ENCODE peak calls at places on chromosomes 2 and 18, in ten cellular contexts. One of them, this sample, is unnamed.

GRCh38 chr2:196957881-196958525 is 31.5 kb upstream of the PGAP1 start:
- DNase-seq in RPMI7951: no peak
- DNase-seq in astrocyte of the spinal cord: no peak
- DNase-seq in T-helper 2 cell: no peak
- DNase-seq in CD8-positive, alpha-beta memory T cell: no peak
- DNase-seq in HTR-8/SVneo: no peak
- DNase-seq in SK-MEL-5: no peak
- DNase-seq in stimulated activated CD8-positive, alpha-beta memory T cell treated with anti-CD3 and anti-CD28 coated beads, Interleukin-7, amount 100 ng/mL, for 24 hours: no peak
- DNase-seq in frontal cortex: no peak
- DNase-seq in left ventricle myocardium superior: no peak
- DNase-seq in this sample: no peak

GRCh38 chr2:1965726-1966125 is 221.4 kb upstream of the PXDN start:
- DNase-seq in stimulated activated CD8-positive, alpha-beta memory T cell treated with anti-CD3 and anti-CD28 coated beads, Interleukin-7, amount 100 ng/mL, for 24 hours: no peak
- DNase-seq in RPMI7951: no peak
- DNase-seq in astrocyte of the spinal cord: no peak
- DNase-seq in HTR-8/SVneo: no peak
- DNase-seq in CD8-positive, alpha-beta memory T cell: no peak
- DNase-seq in frontal cortex: no peak
- DNase-seq in SK-MEL-5: no peak
- DNase-seq in left ventricle myocardium superior: no peak
- DNase-seq in T-helper 2 cell: no peak
- DNase-seq in this sample: no peak

GRCh38 chr2:47288864-47289263 is 114.1 kb upstream of the MSH2 start:
- DNase-seq in T-helper 2 cell: no peak
- DNase-seq in CD8-positive, alpha-beta memory T cell: no peak
- DNase-seq in astrocyte of the spinal cord: peak; percentile 54
- DNase-seq in frontal cortex: no peak
- DNase-seq in HTR-8/SVneo: no peak
- DNase-seq in stimulated activated CD8-positive, alpha-beta memory T cell treated with anti-CD3 and anti-CD28 coated beads, Interleukin-7, amount 100 ng/mL, for 24 hours: no peak
- DNase-seq in RPMI7951: no peak
- DNase-seq in left ventricle myocardium superior: no peak
- DNase-seq in SK-MEL-5: no peak
- DNase-seq in this sample: no peak

GRCh38 chr18:13800505-13801259 is 23.3 kb upstream of the MC5R start:
- DNase-seq in SK-MEL-5: peak; percentile 77
- DNase-seq in astrocyte of the spinal cord: peak; percentile 36
- DNase-seq in frontal cortex: no peak
- DNase-seq in T-helper 2 cell: no peak
- DNase-seq in CD8-positive, alpha-beta memory T cell: no peak
- DNase-seq in left ventricle myocardium superior: peak; percentile 79
- DNase-seq in stimulated activated CD8-positive, alpha-beta memory T cell treated with anti-CD3 and anti-CD28 coated beads, Interleukin-7, amount 100 ng/mL, for 24 hours: peak; percentile 12
- DNase-seq in RPMI7951: peak; percentile 55
- DNase-seq in HTR-8/SVneo: peak; percentile 57
- DNase-seq in this sample: peak; percentile 82

GRCh38 chr2:20185176-20186022 is 39.5 kb downstream of the SDC1 start:
- DNase-seq in RPMI7951: peak; percentile 84
- DNase-seq in CD8-positive, alpha-beta memory T cell: no peak
- DNase-seq in T-helper 2 cell: no peak
- DNase-seq in HTR-8/SVneo: peak; percentile 78
- DNase-seq in frontal cortex: no peak
- DNase-seq in left ventricle myocardium superior: peak; percentile 21
- DNase-seq in stimulated activated CD8-positive, alpha-beta memory T cell treated with anti-CD3 and anti-CD28 coated beads, Interleukin-7, amount 100 ng/mL, for 24 hours: no peak
- DNase-seq in astrocyte of the spinal cord: peak; percentile 88
- DNase-seq in SK-MEL-5: no peak
- DNase-seq in this sample: no peak

GRCh38 chr2:45083175-45083574 is 73.9 kb upstream of the SIX2 start:
- DNase-seq in astrocyte of the spinal cord: no peak
- DNase-seq in T-helper 2 cell: no peak
- DNase-seq in stimulated activated CD8-positive, alpha-beta memory T cell treated with anti-CD3 and anti-CD28 coated beads, Interleukin-7, amount 100 ng/mL, for 24 hours: no peak
- DNase-seq in CD8-positive, alpha-beta memory T cell: no peak
- DNase-seq in frontal cortex: no peak
- DNase-seq in HTR-8/SVneo: no peak
- DNase-seq in RPMI7951: no peak
- DNase-seq in left ventricle myocardium superior: no peak
- DNase-seq in SK-MEL-5: peak; percentile 7
- DNase-seq in this sample: no peak

GRCh38 chr2:166417669-166418068 is 41.9 kb upstream of the SCN9A start:
- DNase-seq in stimulated activated CD8-positive, alpha-beta memory T cell treated with anti-CD3 and anti-CD28 coated beads, Interleukin-7, amount 100 ng/mL, for 24 hours: no peak
- DNase-seq in SK-MEL-5: peak; percentile 68
- DNase-seq in T-helper 2 cell: no peak
- DNase-seq in CD8-positive, alpha-beta memory T cell: no peak
- DNase-seq in left ventricle myocardium superior: no peak
- DNase-seq in RPMI7951: peak; percentile 55
- DNase-seq in HTR-8/SVneo: no peak
- DNase-seq in frontal cortex: no peak
- DNase-seq in astrocyte of the spinal cord: peak; percentile 54
- DNase-seq in this sample: no peak

GRCh38 chr2:16900405-16901025 is 234.9 kb upstream of the CYRIA start:
- DNase-seq in frontal cortex: no peak
- DNase-seq in stimulated activated CD8-positive, alpha-beta memory T cell treated with anti-CD3 and anti-CD28 coated beads, Interleukin-7, amount 100 ng/mL, for 24 hours: no peak
- DNase-seq in RPMI7951: no peak
- DNase-seq in left ventricle myocardium superior: no peak
- DNase-seq in HTR-8/SVneo: no peak
- DNase-seq in CD8-positive, alpha-beta memory T cell: no peak
- DNase-seq in astrocyte of the spinal cord: no peak
- DNase-seq in T-helper 2 cell: no peak
- DNase-seq in SK-MEL-5: peak; percentile 69
- DNase-seq in this sample: no peak

GRCh38 chr2:200575957-200576356 is 9.9 kb upstream of the AOX1 start:
- DNase-seq in CD8-positive, alpha-beta memory T cell: no peak
- DNase-seq in astrocyte of the spinal cord: peak; percentile 22
- DNase-seq in left ventricle myocardium superior: no peak
- DNase-seq in frontal cortex: no peak
- DNase-seq in stimulated activated CD8-positive, alpha-beta memory T cell treated with anti-CD3 and anti-CD28 coated beads, Interleukin-7, amount 100 ng/mL, for 24 hours: no peak
- DNase-seq in T-helper 2 cell: no peak
- DNase-seq in RPMI7951: no peak
- DNase-seq in HTR-8/SVneo: peak; percentile 9
- DNase-seq in SK-MEL-5: peak; percentile 36
- DNase-seq in this sample: no peak

GRCh38 chr2:88818381-88818780 is 126.9 kb downstream of the RPIA start:
- DNase-seq in RPMI7951: peak; percentile 59
- DNase-seq in HTR-8/SVneo: no peak
- DNase-seq in CD8-positive, alpha-beta memory T cell: no peak
- DNase-seq in astrocyte of the spinal cord: no peak
- DNase-seq in SK-MEL-5: no peak
- DNase-seq in left ventricle myocardium superior: no peak
- DNase-seq in T-helper 2 cell: no peak
- DNase-seq in frontal cortex: no peak
- DNase-seq in stimulated activated CD8-positive, alpha-beta memory T cell treated with anti-CD3 and anti-CD28 coated beads, Interleukin-7, amount 100 ng/mL, for 24 hours: no peak
- DNase-seq in this sample: no peak

GRCh38 chr18:54388203-54389142 is 30.8 kb downstream of the C18orf54 start:
- DNase-seq in left ventricle myocardium superior: no peak
- DNase-seq in SK-MEL-5: peak; percentile 25
- DNase-seq in CD8-positive, alpha-beta memory T cell: no peak
- DNase-seq in astrocyte of the spinal cord: peak; percentile 90
- DNase-seq in HTR-8/SVneo: peak; percentile 41
- DNase-seq in T-helper 2 cell: no peak
- DNase-seq in stimulated activated CD8-positive, alpha-beta memory T cell treated with anti-CD3 and anti-CD28 coated beads, Interleukin-7, amount 100 ng/mL, for 24 hours: no peak
- DNase-seq in RPMI7951: peak; percentile 90
- DNase-seq in frontal cortex: no peak
- DNase-seq in this sample: no peak

GRCh38 chr18:21110667-21111350 is 804 bp downstream of the ROCK1 start:
- DNase-seq in SK-MEL-5: peak; percentile 14
- DNase-seq in RPMI7951: peak; percentile 18
- DNase-seq in astrocyte of the spinal cord: peak; percentile 32
- DNase-seq in T-helper 2 cell: peak; percentile 38
- DNase-seq in left ventricle myocardium superior: peak; percentile 68
- DNase-seq in CD8-positive, alpha-beta memory T cell: peak; percentile 56
- DNase-seq in frontal cortex: peak; percentile 19
- DNase-seq in stimulated activated CD8-positive, alpha-beta memory T cell treated with anti-CD3 and anti-CD28 coated beads, Interleukin-7, amount 100 ng/mL, for 24 hours: peak; percentile 33
- DNase-seq in HTR-8/SVneo: no peak
- DNase-seq in this sample: peak; percentile 67

GRCh38 chr2:231891514-231891905 is 34.7 kb downstream of the NPPC start:
- DNase-seq in frontal cortex: no peak
- DNase-seq in CD8-positive, alpha-beta memory T cell: no peak
- DNase-seq in HTR-8/SVneo: no peak
- DNase-seq in left ventricle myocardium superior: no peak
- DNase-seq in RPMI7951: no peak
- DNase-seq in T-helper 2 cell: no peak
- DNase-seq in SK-MEL-5: no peak
- DNase-seq in stimulated activated CD8-positive, alpha-beta memory T cell treated with anti-CD3 and anti-CD28 coated beads, Interleukin-7, amount 100 ng/mL, for 24 hours: no peak
- DNase-seq in astrocyte of the spinal cord: no peak
- DNase-seq in this sample: no peak

GRCh38 chr2:175251425-175252041 is 70.0 kb upstream of the ATP5MC3 start:
- DNase-seq in CD8-positive, alpha-beta memory T cell: no peak
- DNase-seq in RPMI7951: peak; percentile 39
- DNase-seq in left ventricle myocardium superior: no peak
- DNase-seq in HTR-8/SVneo: peak; percentile 26
- DNase-seq in stimulated activated CD8-positive, alpha-beta memory T cell treated with anti-CD3 and anti-CD28 coated beads, Interleukin-7, amount 100 ng/mL, for 24 hours: no peak
- DNase-seq in astrocyte of the spinal cord: peak; percentile 45
- DNase-seq in frontal cortex: no peak
- DNase-seq in T-helper 2 cell: no peak
- DNase-seq in SK-MEL-5: peak; percentile 55
- DNase-seq in this sample: no peak

GRCh38 chr2:186477782-186478181 is 8.3 kb upstream of the ZC3H15 start:
- DNase-seq in HTR-8/SVneo: no peak
- DNase-seq in T-helper 2 cell: no peak
- DNase-seq in RPMI7951: no peak
- DNase-seq in left ventricle myocardium superior: no peak
- DNase-seq in stimulated activated CD8-positive, alpha-beta memory T cell treated with anti-CD3 and anti-CD28 coated beads, Interleukin-7, amount 100 ng/mL, for 24 hours: no peak
- DNase-seq in astrocyte of the spinal cord: no peak
- DNase-seq in CD8-positive, alpha-beta memory T cell: no peak
- DNase-seq in SK-MEL-5: no peak
- DNase-seq in frontal cortex: no peak
- DNase-seq in this sample: no peak

GRCh38 chr2:223032187-223033142 is 19.5 kb upstream of the KCNE4 start:
- DNase-seq in astrocyte of the spinal cord: peak; percentile 23
- DNase-seq in RPMI7951: peak; percentile 90
- DNase-seq in CD8-positive, alpha-beta memory T cell: no peak
- DNase-seq in frontal cortex: no peak
- DNase-seq in T-helper 2 cell: no peak
- DNase-seq in SK-MEL-5: no peak
- DNase-seq in left ventricle myocardium superior: no peak
- DNase-seq in HTR-8/SVneo: no peak
- DNase-seq in stimulated activated CD8-positive, alpha-beta memory T cell treated with anti-CD3 and anti-CD28 coated beads, Interleukin-7, amount 100 ng/mL, for 24 hours: no peak
- DNase-seq in this sample: no peak

GRCh38 chr2:54455584-54456525 is at the start of gene SPTBN1:
- DNase-seq in RPMI7951: peak; percentile 92
- DNase-seq in SK-MEL-5: peak; percentile 93
- DNase-seq in CD8-positive, alpha-beta memory T cell: no peak
- DNase-seq in astrocyte of the spinal cord: peak; percentile 93
- DNase-seq in HTR-8/SVneo: peak; percentile 85
- DNase-seq in frontal cortex: peak; percentile 93
- DNase-seq in left ventricle myocardium superior: peak; percentile 95
- DNase-seq in stimulated activated CD8-positive, alpha-beta memory T cell treated with anti-CD3 and anti-CD28 coated beads, Interleukin-7, amount 100 ng/mL, for 24 hours: no peak
- DNase-seq in T-helper 2 cell: no peak
- DNase-seq in this sample: peak; percentile 88

GRCh38 chr18:23311346-23312103 is 141.6 kb upstream of the RIOK3 start:
- DNase-seq in astrocyte of the spinal cord: peak; percentile 93
- DNase-seq in CD8-positive, alpha-beta memory T cell: no peak
- DNase-seq in T-helper 2 cell: no peak
- DNase-seq in RPMI7951: peak; percentile 76
- DNase-seq in left ventricle myocardium superior: peak; percentile 56
- DNase-seq in SK-MEL-5: no peak
- DNase-seq in HTR-8/SVneo: no peak
- DNase-seq in stimulated activated CD8-positive, alpha-beta memory T cell treated with anti-CD3 and anti-CD28 coated beads, Interleukin-7, amount 100 ng/mL, for 24 hours: no peak
- DNase-seq in frontal cortex: no peak
- DNase-seq in this sample: no peak

GRCh38 chr2:25042321-25043240 is 705 bp downstream of the EFR3B start:
- DNase-seq in HTR-8/SVneo: peak; percentile 31
- DNase-seq in frontal cortex: peak; percentile 51
- DNase-seq in left ventricle myocardium superior: peak; percentile 67
- DNase-seq in CD8-positive, alpha-beta memory T cell: peak; percentile 1
- DNase-seq in RPMI7951: peak; percentile 29
- DNase-seq in stimulated activated CD8-positive, alpha-beta memory T cell treated with anti-CD3 and anti-CD28 coated beads, Interleukin-7, amount 100 ng/mL, for 24 hours: no peak
- DNase-seq in astrocyte of the spinal cord: peak; percentile 31
- DNase-seq in T-helper 2 cell: no peak
- DNase-seq in SK-MEL-5: no peak
- DNase-seq in this sample: peak; percentile 49

GRCh38 chr2:128488429-128488828 is 169.8 kb upstream of the HS6ST1 start:
- DNase-seq in frontal cortex: no peak
- DNase-seq in CD8-positive, alpha-beta memory T cell: no peak
- DNase-seq in stimulated activated CD8-positive, alpha-beta memory T cell treated with anti-CD3 and anti-CD28 coated beads, Interleukin-7, amount 100 ng/mL, for 24 hours: no peak
- DNase-seq in T-helper 2 cell: no peak
- DNase-seq in HTR-8/SVneo: peak; percentile 22
- DNase-seq in SK-MEL-5: no peak
- DNase-seq in astrocyte of the spinal cord: no peak
- DNase-seq in left ventricle myocardium superior: no peak
- DNase-seq in RPMI7951: no peak
- DNase-seq in this sample: no peak

GRCh38 chr2:190365499-190366204 is 22.3 kb downstream of the INPP1 start:
- DNase-seq in CD8-positive, alpha-beta memory T cell: no peak
- DNase-seq in SK-MEL-5: no peak
- DNase-seq in stimulated activated CD8-positive, alpha-beta memory T cell treated with anti-CD3 and anti-CD28 coated beads, Interleukin-7, amount 100 ng/mL, for 24 hours: no peak
- DNase-seq in left ventricle myocardium superior: no peak
- DNase-seq in frontal cortex: no peak
- DNase-seq in HTR-8/SVneo: no peak
- DNase-seq in RPMI7951: no peak
- DNase-seq in T-helper 2 cell: no peak
- DNase-seq in astrocyte of the spinal cord: no peak
- DNase-seq in this sample: no peak

GRCh38 chr2:2324565-2325101 is 6.4 kb downstream of the MYT1L start:
- DNase-seq in left ventricle myocardium superior: no peak
- DNase-seq in HTR-8/SVneo: no peak
- DNase-seq in SK-MEL-5: no peak
- DNase-seq in astrocyte of the spinal cord: no peak
- DNase-seq in frontal cortex: no peak
- DNase-seq in T-helper 2 cell: no peak
- DNase-seq in RPMI7951: no peak
- DNase-seq in stimulated activated CD8-positive, alpha-beta memory T cell treated with anti-CD3 and anti-CD28 coated beads, Interleukin-7, amount 100 ng/mL, for 24 hours: no peak
- DNase-seq in CD8-positive, alpha-beta memory T cell: no peak
- DNase-seq in this sample: no peak

GRCh38 chr2:20796374-20796791 is 26.5 kb downstream of the LDAH start:
- DNase-seq in HTR-8/SVneo: no peak
- DNase-seq in stimulated activated CD8-positive, alpha-beta memory T cell treated with anti-CD3 and anti-CD28 coated beads, Interleukin-7, amount 100 ng/mL, for 24 hours: no peak
- DNase-seq in CD8-positive, alpha-beta memory T cell: no peak
- DNase-seq in SK-MEL-5: no peak
- DNase-seq in frontal cortex: no peak
- DNase-seq in T-helper 2 cell: no peak
- DNase-seq in astrocyte of the spinal cord: no peak
- DNase-seq in RPMI7951: no peak
- DNase-seq in left ventricle myocardium superior: no peak
- DNase-seq in this sample: peak; percentile 53

GRCh38 chr2:199572571-199572970 is 114.8 kb upstream of the SATB2 start:
- DNase-seq in RPMI7951: no peak
- DNase-seq in left ventricle myocardium superior: no peak
- DNase-seq in astrocyte of the spinal cord: no peak
- DNase-seq in HTR-8/SVneo: no peak
- DNase-seq in frontal cortex: no peak
- DNase-seq in T-helper 2 cell: no peak
- DNase-seq in stimulated activated CD8-positive, alpha-beta memory T cell treated with anti-CD3 and anti-CD28 coated beads, Interleukin-7, amount 100 ng/mL, for 24 hours: no peak
- DNase-seq in CD8-positive, alpha-beta memory T cell: no peak
- DNase-seq in SK-MEL-5: no peak
- DNase-seq in this sample: no peak

GRCh38 chr2:42052702-42053481 is 5.1 kb downstream of the PKDCC start:
- DNase-seq in SK-MEL-5: no peak
- DNase-seq in astrocyte of the spinal cord: peak; percentile 52
- DNase-seq in stimulated activated CD8-positive, alpha-beta memory T cell treated with anti-CD3 and anti-CD28 coated beads, Interleukin-7, amount 100 ng/mL, for 24 hours: no peak
- DNase-seq in CD8-positive, alpha-beta memory T cell: no peak
- DNase-seq in T-helper 2 cell: no peak
- DNase-seq in frontal cortex: no peak
- DNase-seq in RPMI7951: no peak
- DNase-seq in HTR-8/SVneo: no peak
- DNase-seq in left ventricle myocardium superior: peak; percentile 44
- DNase-seq in this sample: no peak

GRCh38 chr2:144198116-144198515 is 321.8 kb downstream of the ZEB2 start:
- DNase-seq in RPMI7951: peak; percentile 53
- DNase-seq in SK-MEL-5: no peak
- DNase-seq in left ventricle myocardium superior: no peak
- DNase-seq in T-helper 2 cell: no peak
- DNase-seq in CD8-positive, alpha-beta memory T cell: no peak
- DNase-seq in HTR-8/SVneo: peak; percentile 9
- DNase-seq in stimulated activated CD8-positive, alpha-beta memory T cell treated with anti-CD3 and anti-CD28 coated beads, Interleukin-7, amount 100 ng/mL, for 24 hours: no peak
- DNase-seq in frontal cortex: no peak
- DNase-seq in astrocyte of the spinal cord: peak; percentile 48
- DNase-seq in this sample: no peak

GRCh38 chr2:232353096-232353495 is 25.5 kb upstream of the ALPP start:
- DNase-seq in RPMI7951: no peak
- DNase-seq in astrocyte of the spinal cord: no peak
- DNase-seq in CD8-positive, alpha-beta memory T cell: no peak
- DNase-seq in SK-MEL-5: no peak
- DNase-seq in T-helper 2 cell: no peak
- DNase-seq in frontal cortex: no peak
- DNase-seq in HTR-8/SVneo: no peak
- DNase-seq in left ventricle myocardium superior: no peak
- DNase-seq in stimulated activated CD8-positive, alpha-beta memory T cell treated with anti-CD3 and anti-CD28 coated beads, Interleukin-7, amount 100 ng/mL, for 24 hours: no peak
- DNase-seq in this sample: no peak

GRCh38 chr2:240922982-240923537 is 16.9 kb downstream of the CROCC2 start:
- DNase-seq in CD8-positive, alpha-beta memory T cell: no peak
- DNase-seq in HTR-8/SVneo: no peak
- DNase-seq in left ventricle myocardium superior: peak; percentile 19
- DNase-seq in stimulated activated CD8-positive, alpha-beta memory T cell treated with anti-CD3 and anti-CD28 coated beads, Interleukin-7, amount 100 ng/mL, for 24 hours: no peak
- DNase-seq in RPMI7951: no peak
- DNase-seq in T-helper 2 cell: no peak
- DNase-seq in SK-MEL-5: no peak
- DNase-seq in astrocyte of the spinal cord: no peak
- DNase-seq in frontal cortex: no peak
- DNase-seq in this sample: peak; percentile 39

This sample was measured in left lobe of liver.